ENCODE peak calls at places on chromosomes 4 and X, in ten cellular contexts. W is aorta; T is upper lobe of right lung; L is lung; P is A549; Q is hepatocyte; O is astrocyte; M is cardiac muscle cell; U is body of pancreas; A is naive thymus-derived CD4-positive, alpha-beta T cell. V is an unnamed sample. For H3K4me1, the result is how much of the 10 kb centered on the place peaks cover.

GRCh38 chr4:127778102-127778501 is 4.0 kb upstream of the HSPA4L start:
- DNase-seq in W (no peak), T (no peak), L (no peak), P (no peak), Q (no peak), O (no peak), M (no peak), U (no peak), A (no peak), V (no peak)

GRCh38 chrX:97290199-97290598 is 406.5 kb downstream of the RPA4 start:
- DNase-seq in W (no peak), T (no peak), L (no peak), P (no peak), Q (no peak), O (no peak), M (no peak), U (no peak), A (no peak), V (no peak)

GRCh38 chr4:181685461-181685860 is 557.7 kb upstream of the TENM3 start:
- DNase-seq in W (no peak), T (no peak), L (no peak), P (no peak), Q (no peak), O (peak), M (no peak), U (no peak), A (no peak), V (no peak)

GRCh38 chrX:26778320-26778888 is 562.4 kb downstream of the MAGEB5 start:
- DNase-seq in W (no peak), T (no peak), L (no peak), P (peak), Q (no peak), O (no peak), M (no peak), U (no peak), A (no peak), V (no peak)

GRCh38 chrX:31038585-31039326 is 33.1 kb downstream of the FTHL17 start:
- DNase-seq in W (no peak), T (no peak), L (no peak), P (peak), Q (peak), O (peak), M (peak), U (peak), A (no peak), V (peak)

GRCh38 chr4:138869165-138869564 is 146.4 kb upstream of the NOCT start:
- DNase-seq in W (no peak), T (no peak), L (no peak), P (no peak), Q (no peak), O (no peak), M (no peak), U (no peak), A (no peak), V (no peak)

GRCh38 chrX:44667771-44668170 is 125.1 kb upstream of the FUNDC1 start:
- DNase-seq in W (no peak), T (no peak), L (no peak), P (no peak), Q (no peak), O (peak), M (no peak), U (no peak), A (no peak), V (no peak)

GRCh38 chrX:9677098-9677739 is 88.4 kb downstream of the GPR143 start:
- DNase-seq in W (no peak), T (no peak), L (no peak), P (no peak), Q (no peak), O (peak), M (peak), U (no peak), A (peak), V (no peak)

GRCh38 chr4:5532100-5532499 is 176.3 kb downstream of the EVC2 start:
- DNase-seq in W (no peak), T (no peak), L (no peak), P (no peak), Q (no peak), O (no peak), M (no peak), U (no peak), A (no peak), V (no peak)

GRCh38 chr4:2866891-2867290 is 23.2 kb downstream of the ADD1 start:
- DNase-seq in W (no peak), T (no peak), L (no peak), P (no peak), Q (no peak), O (peak), M (no peak), U (no peak), A (no peak), V (no peak)
- H3K4me1 ChIP-seq in W (under half), T (half or more), L (half or more), P (under half), Q (half or more), O (under half), M (half or more), U (half or more), A (under half), V (under half)

GRCh38 chr4:137530176-137530575 is 2.1 kb downstream of the PCDH18 start:
- DNase-seq in W (no peak), T (no peak), L (no peak), P (no peak), Q (no peak), O (peak), M (peak), U (no peak), A (no peak), V (no peak)
- H3K27ac ChIP-seq in W (peak), T (peak), L (no peak), P (no peak), Q (peak), O (peak), M (no peak), U (no peak), A (no peak), V (no peak)

GRCh38 chr4:7765676-7766075 is 174.0 kb downstream of the AFAP1 start:
- DNase-seq in W (peak), T (no peak), L (no peak), P (no peak), Q (no peak), O (no peak), M (no peak), U (no peak), A (no peak), V (no peak)

GRCh38 chr4:7766086-7766485 is 173.6 kb downstream of the AFAP1 start:
- DNase-seq in W (peak), T (no peak), L (no peak), P (no peak), Q (no peak), O (no peak), M (no peak), U (no peak), A (no peak), V (no peak)

GRCh38 chr4:7763106-7763505 is 176.6 kb downstream of the AFAP1 start:
- DNase-seq in W (no peak), T (no peak), L (no peak), P (no peak), Q (no peak), O (no peak), M (no peak), U (no peak), A (no peak), V (no peak)

GRCh38 chr4:7763788-7764187 is 175.9 kb downstream of the AFAP1 start:
- DNase-seq in W (no peak), T (no peak), L (no peak), P (peak), Q (no peak), O (peak), M (peak), U (no peak), A (no peak), V (no peak)

GRCh38 chr4:7764466-7764865 is 175.2 kb downstream of the AFAP1 start:
- DNase-seq in W (no peak), T (no peak), L (no peak), P (no peak), Q (no peak), O (no peak), M (no peak), U (no peak), A (no peak), V (no peak)
- H3K4me1 ChIP-seq in W (under half), T (under half), L (under half), P (under half), Q (under half), O (under half), M (under half), U (under half), A (under half), V (under half)

GRCh38 chr4:8341691-8342090 is 72.1 kb downstream of the HTRA3 start:
- DNase-seq in W (no peak), T (no peak), L (no peak), P (no peak), Q (no peak), O (no peak), M (peak), U (no peak), A (no peak), V (peak)
- H3K27ac ChIP-seq in W (no peak), T (peak), L (peak), P (no peak), Q (no peak), O (no peak), M (no peak), U (no peak), A (no peak), V (no peak)

GRCh38 chr4:3412257-3413020 is 29.3 kb upstream of the HGFAC start:
- DNase-seq in W (peak), T (peak), L (no peak), P (no peak), Q (no peak), O (no peak), M (no peak), U (no peak), A (no peak), V (peak)
- H3K4me1 ChIP-seq in W (under half), T (under half), L (under half), P (under half), Q (under half), O (under half), M (under half), U (under half), A (under half), V (under half)

GRCh38 chrX:110281377-110281776 is 36.5 kb downstream of the AMMECR1 start:
- DNase-seq in W (no peak), T (no peak), L (no peak), P (no peak), Q (no peak), O (no peak), M (no peak), U (no peak), A (no peak), V (no peak)
- H3K27ac ChIP-seq in W (no peak), T (no peak), L (no peak), P (peak), Q (peak), O (peak), M (no peak), U (peak), A (no peak), V (no peak)

DNA sequence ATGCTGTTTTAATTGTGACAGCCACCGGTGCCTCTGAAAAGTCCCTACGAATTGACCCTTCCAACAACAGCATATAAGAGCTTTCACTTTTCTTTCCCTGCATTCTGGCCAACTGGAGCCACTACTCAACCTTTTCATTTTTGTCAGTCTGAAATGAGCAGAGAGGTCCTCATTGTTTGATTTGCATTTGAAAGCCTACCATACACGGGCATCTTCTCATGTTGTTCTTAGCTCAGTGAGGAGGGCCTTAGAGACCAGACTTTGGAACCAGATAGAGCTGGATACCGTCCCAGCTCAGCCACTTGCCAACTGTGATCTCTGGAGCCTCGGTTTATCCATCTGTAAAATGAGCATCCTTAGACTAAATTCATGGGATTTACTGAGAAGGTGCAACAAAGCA is 16.9 kb upstream of the TMSB4X start:
- DNase-seq in W (no peak), T (no peak), L (no peak), P (no peak), Q (no peak), O (no peak), M (no peak), U (no peak), A (no peak), V (no peak)
- H3K4me1 ChIP-seq in W (under half), T (under half), L (under half), P (under half), Q (under half), O (under half), M (under half), U (under half), A (half or more), V (under half)

V was measured in endodermal cell.